ENCODE peak calls at places on chromosome X, in four cellular contexts. F, M, V and O are unnamed samples.

GRCh38 chrX:129876734-129877395 is 29.1 kb upstream of the UTP14A start:
- DNase-seq in M (no peak), V (peak; percentile 76), F (no peak), O (peak; percentile 39)

GRCh38 chrX:100829730-100830129 is 9.5 kb downstream of the CSTF2 start:
- DNase-seq in M (no peak), V (peak; percentile 22), F (no peak), O (peak; percentile 74)

GRCh38 chrX:43003204-43003565 is 225.2 kb upstream of the PPP1R2C start:
- DNase-seq in V (no peak), F (no peak), M (no peak), O (no peak)

GRCh38 chrX:117701050-117701449 is 415.6 kb downstream of the KLHL13 start:
- DNase-seq in F (no peak), M (no peak), V (no peak), O (no peak)

GRCh38 chrX:3712080-3712869 is 1.2 kb downstream of the PRKX start:
- DNase-seq in V (peak; percentile 55), F (peak; percentile 30), M (no peak), O (peak; percentile 36)

GRCh38 chrX:10819973-10820372 is 199.6 kb upstream of the MID1 start:
- DNase-seq in F (no peak), V (no peak), M (no peak), O (no peak)

GRCh38 chrX:136106920-136107534 is 40.3 kb upstream of the FHL1 start:
- DNase-seq in M (no peak), F (no peak), V (no peak), O (no peak)

GRCh38 chrX:42837092-42837726 is 59.2 kb upstream of the PPP1R2C start:
- DNase-seq in F (no peak), V (no peak), M (no peak), O (no peak)

GRCh38 chrX:52933976-52934703 is 24.2 kb downstream of the FAM156A start:
- DNase-seq in F (peak; percentile 17), M (no peak), V (no peak), O (no peak)

GRCh38 chrX:153371256-153371655 is 29.9 kb downstream of the PNMA6E start:
- DNase-seq in M (no peak), F (no peak), V (peak; percentile 12), O (peak; percentile 47)

GRCh38 chrX:41728125-41728524 is 4.1 kb downstream of the GPR82 start:
- DNase-seq in M (no peak), V (no peak), F (no peak), O (no peak)

GRCh38 chrX:109862386-109862910 is 129.4 kb upstream of the ACSL4 start:
- DNase-seq in M (no peak), F (no peak), V (peak; percentile 61), O (no peak)

GRCh38 chrX:28158019-28158777 is 176.9 kb upstream of the DCAF8L1 start:
- DNase-seq in V (no peak), F (no peak), M (no peak), O (no peak)

GRCh38 chrX:16633754-16634153 is 16.2 kb upstream of the S100G start:
- DNase-seq in M (no peak), V (peak; percentile 44), F (no peak), O (peak; percentile 58)

GRCh38 chrX:13029831-13030771 is 14.3 kb downstream of the FAM9C start:
- DNase-seq in V (peak; percentile 48), F (peak; percentile 57), M (no peak), O (peak; percentile 39)

GRCh38 chrX:39577976-39578962 is 519.5 kb downstream of the BCOR start:
- DNase-seq in V (no peak), F (peak; percentile 11), M (no peak), O (no peak)

GRCh38 chrX:29662759-29663503 is 552.4 kb upstream of the MAGEB2 start:
- DNase-seq in F (no peak), M (no peak), V (peak; percentile 78), O (peak; percentile 92)

GRCh38 chrX:119236599-119237525 is 777 bp downstream of the PGRMC1 start:
- DNase-seq in M (peak; percentile 45), V (peak; percentile 71), F (peak; percentile 58), O (peak; percentile 65)

GRCh38 chrX:9055354-9055753 is 21.4 kb upstream of the FAM9B start:
- DNase-seq in V (no peak), M (no peak), F (no peak), O (no peak)

GRCh38 chrX:31036895-31037294 is 34.9 kb downstream of the FTHL17 start:
- DNase-seq in F (peak; percentile 4), V (peak; percentile 59), M (peak; percentile 43), O (peak; percentile 68)

GRCh38 chrX:107700317-107700774 is 72.0 kb downstream of the PRPS1 start:
- DNase-seq in M (no peak), V (peak; percentile 24), F (no peak), O (peak; percentile 96)

GRCh38 chrX:149453911-149454820 is 50.9 kb downstream of the IDS start:
- DNase-seq in F (no peak), V (peak; percentile 8), M (no peak), O (no peak)

GRCh38 chrX:119647089-119647488 is 40.9 kb upstream of the NKRF start:
- DNase-seq in V (peak; percentile 9), F (no peak), M (no peak), O (no peak)

GRCh38 chrX:14916017-14916674 is 42.9 kb downstream of the MOSPD2 start:
- DNase-seq in F (no peak), V (peak; percentile 76), M (no peak), O (peak; percentile 69)

GRCh38 chrX:77003956-77004355 is 443.2 kb upstream of the FGF16 start:
- DNase-seq in F (no peak), M (no peak), V (no peak), O (no peak)

GRCh38 chrX:24900234-24900633 is 115.5 kb downstream of the ARX start:
- DNase-seq in M (no peak), F (no peak), V (no peak), O (no peak)

GRCh38 chrX:74242484-74243138 is 61.4 kb upstream of the ZCCHC13 start:
- DNase-seq in F (no peak), V (peak; percentile 27), M (no peak), O (no peak)

GRCh38 chrX:124086411-124086810 is 124.9 kb downstream of the STAG2 start:
- DNase-seq in F (peak; percentile 57), V (no peak), M (no peak), O (no peak)

GRCh38 chrX:126733874-126734273 is 85.7 kb upstream of the PRR32 start:
- DNase-seq in F (no peak), M (no peak), V (no peak), O (no peak)

GRCh38 chrX:13864264-13864663 is 47.4 kb upstream of the GPM6B start:
- DNase-seq in M (no peak), F (no peak), V (peak; percentile 1), O (no peak)

GRCh38 chrX:87517571-87518141 is at the start of gene KLHL4:
- DNase-seq in V (no peak), M (no peak), F (no peak), O (peak; percentile 97)

GRCh38 chrX:107227780-107228485 is 21.5 kb downstream of the DNAAF6 start:
- DNase-seq in M (no peak), F (no peak), V (no peak), O (no peak)

GRCh38 chrX:13239272-13239671 is 80.6 kb downstream of the ATXN3L start:
- DNase-seq in M (no peak), V (no peak), F (no peak), O (no peak)

GRCh38 chrX:34778961-34779360 is 121.9 kb upstream of the TMEM47 start:
- DNase-seq in F (no peak), V (peak; percentile 88), M (no peak), O (peak; percentile 50)

GRCh38 chrX:13468096-13468495 is 101.3 kb upstream of the EGFL6 start:
- DNase-seq in V (no peak), F (no peak), M (no peak), O (no peak)

GRCh38 chrX:85326234-85327059 is 53.0 kb downstream of the POF1B start:
- DNase-seq in M (peak; percentile 8), F (no peak), V (no peak), O (no peak)